ENCODE peak calls at places on chromosomes 7 and 10, in four cellular contexts. X is T1000; V is stimulated activated CD8-positive, alpha-beta memory T cell treated with anti-CD3 and anti-CD28 coated beads, Interleukin-7, amount 100 ng/mL, for 1 hour; Y is tibial artery. Z is an unnamed sample.

GRCh38 chr7:1053002-1053411 is 8.7 kb downstream of the GPR146 start:
- DNase-seq in X (no peak), V (no peak), Y (no peak), Z (no peak)

GRCh38 chr7:27189560-27190283 is 4.7 kb upstream of the HOXA11 start:
- DNase-seq in X (no peak), V (no peak), Y (peak), Z (peak)

GRCh38 chr7:85890244-85890811 is 703.5 kb upstream of the SEMA3D start:
- DNase-seq in X (no peak), V (no peak), Y (no peak), Z (no peak)

GRCh38 chr7:22090107-22090506 is 144.4 kb upstream of the CDCA7L start:
- DNase-seq in X (no peak), V (no peak), Y (no peak), Z (no peak)

GRCh38 chr10:43700306-43700705 is 51.6 kb upstream of the ZNF32 start:
- DNase-seq in X (no peak), V (no peak), Y (no peak), Z (no peak)

GRCh38 chr10:80462277-80462985 is 8.3 kb downstream of the TSPAN14 start:
- DNase-seq in X (no peak), V (no peak), Y (no peak), Z (no peak)

GRCh38 chr7:95883208-95883607 is 110.9 kb downstream of the DYNC1I1 start:
- DNase-seq in X (no peak), V (no peak), Y (no peak), Z (no peak)

GRCh38 chr7:101681170-101682007 is 52.3 kb upstream of the MYL10 start:
- DNase-seq in X (peak), V (no peak), Y (peak), Z (no peak)

GRCh38 chr7:1555046-1555812 is 776 bp downstream of the TMEM184A start:
- DNase-seq in X (peak), V (no peak), Y (no peak), Z (no peak)

GRCh38 chr7:20749896-20750295 is 36.8 kb downstream of the SP8 start:
- DNase-seq in X (no peak), V (no peak), Y (no peak), Z (no peak)

GRCh38 chr7:2247141-2247985 is 5.3 kb downstream of the NUDT1 start:
- DNase-seq in X (no peak), V (no peak), Y (no peak), Z (no peak)

GRCh38 chr10:73590881-73591577 is at the start of gene USP54:
- DNase-seq in X (no peak), V (no peak), Y (no peak), Z (no peak)

GRCh38 chr7:2438181-2438580 is 34.8 kb downstream of the CHST12 start:
- DNase-seq in X (no peak), V (no peak), Y (peak), Z (no peak)

GRCh38 chr10:44196336-44196735 is 188.6 kb downstream of the CXCL12 start:
- DNase-seq in X (no peak), V (no peak), Y (no peak), Z (no peak)

GRCh38 chr10:117967149-117967548 is 79.6 kb downstream of the RAB11FIP2 start:
- DNase-seq in X (no peak), V (no peak), Y (no peak), Z (no peak)

GRCh38 chr7:102444961-102445673 is 11.7 kb downstream of the ORAI2 start:
- DNase-seq in X (no peak), V (no peak), Y (no peak), Z (no peak)